ENCODE peak calls at places on chromosomes 6 and 20, in seven cellular contexts. C, K, X, S, N, V and G are unnamed samples.

GRCh38 chr6:156978948-156979347 is 201.8 kb downstream of the ARID1B start:
- DNase-seq in X (no peak), K (no peak), N (no peak), S (no peak), V (no peak), C (no peak), G (no peak)

GRCh38 chr6:136956590-136957573 is 34.8 kb downstream of the SLC35D3 start:
- DNase-seq in V (no peak), X (no peak), N (no peak), S (no peak), C (no peak), K (no peak), G (no peak)

GRCh38 chr6:99348823-99349619 is 453 bp downstream of the FAXC start:
- DNase-seq in V (no peak), K (peak), S (peak), X (no peak), C (no peak), N (no peak), G (no peak)

GRCh38 chr6:4256969-4257368 is 121.6 kb upstream of the ECI2 start:
- DNase-seq in C (no peak), X (no peak), V (no peak), K (no peak), S (no peak), N (no peak), G (no peak)

GRCh38 chr20:16580127-16580526 is 6.9 kb upstream of the KIF16B start:
- DNase-seq in S (no peak), N (no peak), K (no peak), V (no peak), X (no peak), C (no peak), G (no peak)

GRCh38 chr6:5398530-5398929 is 137.2 kb downstream of the FARS2 start:
- DNase-seq in C (no peak), S (no peak), N (no peak), V (no peak), K (no peak), X (no peak), G (no peak)

GRCh38 chr6:127249619-127250018 is 17.0 kb upstream of the RNF146 start:
- DNase-seq in N (no peak), C (no peak), S (no peak), K (no peak), V (no peak), X (no peak), G (no peak)

GRCh38 chr6:65819152-65819551 is 112.1 kb upstream of the EYS start:
- DNase-seq in K (no peak), C (no peak), V (no peak), X (no peak), S (no peak), N (no peak), G (no peak)

GRCh38 chr6:109460161-109460830 is 4.7 kb upstream of the MICAL1 start:
- DNase-seq in K (no peak), V (no peak), S (no peak), N (no peak), C (no peak), X (no peak), G (no peak)

GRCh38 chr6:41538556-41539182 is 7.5 kb upstream of the FOXP4 start:
- DNase-seq in C (no peak), K (no peak), N (no peak), S (no peak), X (no peak), V (no peak), G (no peak)

GRCh38 chr20:42686057-42686456 is 503.6 kb downstream of the PTPRT start:
- DNase-seq in V (no peak), K (no peak), X (no peak), S (peak), C (no peak), N (no peak), G (no peak)

GRCh38 chr6:99064769-99065168 is 117.0 kb upstream of the FBXL4 start:
- DNase-seq in C (no peak), V (no peak), N (no peak), S (no peak), K (no peak), X (no peak), G (no peak)

GRCh38 chr20:62876826-62877728 is 15.5 kb upstream of the TCFL5 start:
- DNase-seq in C (peak), N (no peak), X (peak), K (peak), V (peak), S (peak), G (peak)

GRCh38 chr6:145633981-145634627 is 101.2 kb downstream of the EPM2A start:
- DNase-seq in C (peak), N (no peak), V (peak), K (peak), S (peak), X (peak), G (peak)
- TF ChIP-seq CTCF in C (peak), N (peak), V (peak), K (peak), S (peak), X (peak), G (peak)

DNA sequence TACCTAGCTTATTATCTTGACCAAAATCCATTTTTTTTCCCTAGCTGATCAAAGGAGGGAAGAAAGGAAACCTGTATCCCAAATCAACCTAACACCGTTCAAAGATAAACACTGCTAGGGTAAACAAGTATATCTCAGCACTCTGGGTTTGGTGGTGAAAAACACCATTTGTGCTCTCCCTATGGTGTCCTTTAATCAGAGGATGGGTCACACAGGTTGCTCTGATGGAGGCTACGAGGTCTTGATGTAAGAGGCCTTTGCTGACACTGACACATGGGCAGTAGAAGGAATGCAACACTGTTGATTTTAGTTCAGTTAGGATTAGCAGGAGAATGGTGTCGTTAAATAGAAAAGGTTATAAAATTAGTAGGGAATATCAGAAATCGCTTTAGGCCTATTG is 179.3 kb downstream of the HDGFL1 start:
- DNase-seq in X (no peak), N (no peak), V (no peak), S (no peak), K (no peak), C (no peak), G (no peak)
- TF ChIP-seq POLR2A in X (no peak), N (no peak), V (no peak), S (no peak), K (no peak), C (no peak), G (no peak)

GRCh38 chr6:28980137-28980796 is 24.8 kb downstream of the ZNF311 start:
- DNase-seq in S (no peak), X (no peak), K (no peak), V (no peak), C (no peak), N (no peak), G (no peak)

GRCh38 chr6:28982476-28983266 is 22.4 kb downstream of the ZNF311 start:
- DNase-seq in S (no peak), V (peak), C (no peak), K (peak), X (peak), N (no peak), G (no peak)

GRCh38 chr6:28980797-28981390 is 24.2 kb downstream of the ZNF311 start:
- DNase-seq in S (peak), X (peak), K (peak), C (no peak), V (peak), N (no peak), G (peak)

GRCh38 chr6:28981391-28981832 is 23.7 kb downstream of the ZNF311 start:
- DNase-seq in V (peak), X (peak), N (no peak), K (peak), S (peak), C (peak), G (peak)

DNA sequence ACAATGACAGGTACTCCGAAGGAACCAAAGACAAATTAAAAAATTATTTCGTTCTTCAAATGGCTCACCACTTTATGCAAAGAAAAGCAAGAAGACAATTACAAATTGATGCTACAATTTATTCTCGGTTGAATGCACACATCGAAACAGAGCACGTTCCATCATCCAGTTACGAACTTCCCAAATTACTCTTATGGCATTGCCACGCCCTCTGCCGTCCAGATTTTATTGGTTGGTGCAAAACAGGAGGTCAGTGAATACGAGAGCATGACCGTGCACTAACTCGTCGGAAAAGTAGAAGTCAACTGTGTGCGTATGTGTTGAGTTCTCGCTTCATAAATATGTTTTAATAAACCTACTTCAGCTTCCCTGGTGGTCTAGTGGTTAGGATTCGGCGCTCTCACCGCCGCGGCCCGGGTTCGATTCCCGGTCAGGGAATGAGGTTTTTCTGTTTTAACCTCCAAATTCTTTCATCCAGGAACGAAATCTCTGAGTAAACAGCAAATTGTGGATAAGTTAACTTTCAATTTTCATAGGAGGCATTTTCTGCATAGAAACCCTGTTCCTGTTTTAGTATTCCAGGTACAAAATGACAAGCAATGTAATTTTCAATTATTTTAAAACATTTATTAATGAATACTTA is 23.2 kb downstream of the ZNF311 start:
- DNase-seq in V (peak), N (no peak), S (peak), K (peak), X (peak), C (peak), G (peak)
- H3K27ac ChIP-seq in V (peak), N (peak), S (peak), K (peak), X (peak), C (peak), G (peak)

GRCh38 chr6:38688579-38689087 is 14.3 kb downstream of the GLO1 start:
- DNase-seq in S (no peak), N (no peak), K (no peak), V (no peak), C (no peak), X (no peak), G (peak)
- TF ChIP-seq CTCF in S (no peak), N (no peak), K (no peak), V (no peak), C (no peak), X (no peak), G (no peak)

DNA sequence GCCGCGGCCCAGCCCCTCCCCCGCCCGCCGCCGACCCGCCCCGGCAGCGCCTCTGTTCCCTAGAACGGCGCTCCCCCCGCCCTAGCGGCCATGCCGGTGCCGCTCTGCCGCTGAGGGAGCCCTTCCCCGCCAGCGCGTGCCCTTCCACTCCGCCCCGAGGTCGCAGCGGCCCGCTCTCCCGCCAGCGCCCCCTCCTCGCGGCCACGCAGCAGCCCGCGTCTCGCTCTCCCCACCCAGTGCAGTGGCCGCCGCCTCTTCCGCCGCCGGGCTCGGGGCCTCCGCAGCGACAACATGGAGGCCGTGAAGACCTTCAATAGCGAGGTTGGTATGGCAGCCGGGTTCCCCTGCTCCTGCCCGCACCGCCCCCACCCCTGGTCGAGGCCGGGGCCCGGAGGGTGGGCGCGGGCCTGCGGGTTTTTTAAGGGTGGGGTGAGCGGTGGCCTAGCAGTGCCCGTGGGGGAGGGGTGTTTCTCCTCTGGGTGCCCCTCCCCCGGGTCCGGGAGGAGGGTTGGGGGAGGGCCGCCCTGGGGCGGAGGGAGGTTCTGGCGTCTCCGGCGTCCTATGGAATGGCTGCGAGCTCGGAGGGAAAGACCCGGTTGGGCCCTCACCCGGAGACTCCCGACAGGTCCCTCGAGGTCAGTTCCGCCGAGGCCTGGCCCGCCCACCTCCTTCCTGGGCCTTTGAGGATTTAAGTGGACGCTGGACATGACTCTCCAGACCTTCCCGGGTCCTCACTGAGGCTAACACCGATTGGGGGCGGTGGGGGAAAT is 579 bp downstream of the SCAF8 start:
- DNase-seq in S (peak), N (peak), C (peak), V (peak), K (peak), X (peak), G (peak)
- TF ChIP-seq POLR2A in S (peak), N (no peak), C (peak), V (no peak), K (peak), X (peak), G (peak)

GRCh38 chr6:71289802-71290175 is 1.2 kb downstream of the OGFRL1 start:
- DNase-seq in V (no peak), X (no peak), S (no peak), N (no peak), K (no peak), C (no peak), G (no peak)
- H3K27ac ChIP-seq in V (no peak), X (peak), S (peak), N (peak), K (no peak), C (no peak), G (no peak)